ENCODE peak calls at places on chromosomes 7 and 10, in five cellular contexts. T is naive thymus-derived CD8-positive, alpha-beta T cell; N is activated CD8-positive, alpha-beta T cell treated with anti-CD3 and anti-CD28 coated beads for 36 hours; V is ELR; O is astrocyte of the hippocampus. J is an unnamed sample.

GRCh38 chr7:131034166-131034881 is 293.4 kb upstream of the MKLN1 start:
- DNase-seq in T (no peak), N (peak), V (no peak), O (peak), J (no peak)

GRCh38 chr7:55065511-55066229 is 46.9 kb downstream of the EGFR start:
- DNase-seq in T (no peak), N (no peak), V (peak), O (peak), J (peak)

GRCh38 chr10:80580811-80581468 is 43.2 kb downstream of the SH2D4B start:
- DNase-seq in T (no peak), N (no peak), V (no peak), O (peak), J (no peak)

GRCh38 chr7:5523052-5523711 is 99.5 kb upstream of the TNRC18 start:
- DNase-seq in T (no peak), N (peak), V (peak), O (peak), J (peak)

GRCh38 chr7:25727876-25728275 is 424.1 kb upstream of the NFE2L3 start:
- DNase-seq in T (no peak), N (no peak), V (no peak), O (no peak), J (no peak)

GRCh38 chr7:100632951-100633717 is 8.2 kb downstream of the TFR2 start:
- DNase-seq in T (peak), N (peak), V (no peak), O (peak), J (peak)

GRCh38 chr7:54904986-54905385 is 113.8 kb upstream of the EGFR start:
- DNase-seq in T (no peak), N (no peak), V (peak), O (no peak), J (no peak)

GRCh38 chr10:58952747-58953466 is 223.5 kb upstream of the PHYHIPL start:
- DNase-seq in T (no peak), N (peak), V (peak), O (peak), J (peak)

GRCh38 chr10:52220947-52221346 is 93.1 kb upstream of the DKK1 start:
- DNase-seq in T (no peak), N (no peak), V (no peak), O (no peak), J (no peak)

GRCh38 chr10:94062611-94063010 is 68.9 kb downstream of the PLCE1 start:
- DNase-seq in T (no peak), N (no peak), V (no peak), O (no peak), J (no peak)